ENCODE peak calls at places on chromosomes 7 and 10, in four cellular contexts. One of them, this sample, is unnamed.

GRCh38 chr7:40244226-40244625 is 109.4 kb downstream of the SUGCT start:
- DNase-seq in cardiac muscle cell: peak
- DNase-seq in nephron progenitor cell: no peak
- DNase-seq in brain microvascular endothelial cell: no peak
- DNase-seq in this sample: no peak

GRCh38 chr10:84895541-84895940 is 567.2 kb downstream of the CCSER2 start:
- DNase-seq in cardiac muscle cell: no peak
- DNase-seq in nephron progenitor cell: no peak
- DNase-seq in brain microvascular endothelial cell: no peak
- DNase-seq in this sample: no peak

GRCh38 chr7:109259151-109259550 is 689.5 kb downstream of the DNAJB9 start:
- DNase-seq in cardiac muscle cell: no peak
- DNase-seq in nephron progenitor cell: no peak
- DNase-seq in brain microvascular endothelial cell: no peak
- DNase-seq in this sample: no peak

GRCh38 chr10:89428873-89429272 is 14.5 kb downstream of the IFIT5 start:
- DNase-seq in cardiac muscle cell: no peak
- DNase-seq in nephron progenitor cell: no peak
- DNase-seq in brain microvascular endothelial cell: no peak
- DNase-seq in this sample: no peak

GRCh38 chr7:66043681-66044497 is 31.7 kb upstream of the ASL start:
- DNase-seq in cardiac muscle cell: peak
- DNase-seq in nephron progenitor cell: peak
- DNase-seq in brain microvascular endothelial cell: no peak
- DNase-seq in this sample: peak

GRCh38 chr7:135414850-135415439 is 95.0 kb downstream of the CNOT4 start:
- DNase-seq in cardiac muscle cell: peak
- DNase-seq in nephron progenitor cell: peak
- DNase-seq in brain microvascular endothelial cell: peak
- DNase-seq in this sample: peak

GRCh38 chr7:92161271-92161670 is 17.7 kb downstream of the LRRD1 start:
- DNase-seq in cardiac muscle cell: peak
- DNase-seq in nephron progenitor cell: no peak
- DNase-seq in brain microvascular endothelial cell: no peak
- DNase-seq in this sample: no peak

GRCh38 chr7:105439174-105439893 is 50.6 kb upstream of the SRPK2 start:
- DNase-seq in cardiac muscle cell: peak
- DNase-seq in nephron progenitor cell: no peak
- DNase-seq in brain microvascular endothelial cell: peak
- DNase-seq in this sample: peak

GRCh38 chr10:88932539-88933256 is 19.9 kb downstream of the ACTA2 start:
- DNase-seq in cardiac muscle cell: peak
- DNase-seq in nephron progenitor cell: peak
- DNase-seq in brain microvascular endothelial cell: peak
- DNase-seq in this sample: peak

GRCh38 chr7:156456503-156457115 is 184.0 kb upstream of the RNF32 start:
- DNase-seq in cardiac muscle cell: no peak
- DNase-seq in nephron progenitor cell: no peak
- DNase-seq in brain microvascular endothelial cell: no peak
- DNase-seq in this sample: no peak

GRCh38 chr7:98539865-98540264 is 77.2 kb upstream of the NPTX2 start:
- DNase-seq in cardiac muscle cell: no peak
- DNase-seq in nephron progenitor cell: no peak
- DNase-seq in brain microvascular endothelial cell: no peak
- DNase-seq in this sample: no peak

GRCh38 chr10:103659674-103660363 is 166.3 kb downstream of the NEURL1 start:
- DNase-seq in cardiac muscle cell: peak
- DNase-seq in nephron progenitor cell: peak
- DNase-seq in brain microvascular endothelial cell: peak
- DNase-seq in this sample: peak

GRCh38 chr10:72084094-72084459 is 4.3 kb downstream of the SPOCK2 start:
- DNase-seq in cardiac muscle cell: no peak
- DNase-seq in nephron progenitor cell: no peak
- DNase-seq in brain microvascular endothelial cell: no peak
- DNase-seq in this sample: no peak

GRCh38 chr10:75643944-75644820 is 212.8 kb downstream of the LRMDA start:
- DNase-seq in cardiac muscle cell: no peak
- DNase-seq in nephron progenitor cell: no peak
- DNase-seq in brain microvascular endothelial cell: no peak
- DNase-seq in this sample: no peak

GRCh38 chr7:44378744-44379143 is 53.4 kb upstream of the CAMK2B start:
- DNase-seq in cardiac muscle cell: peak
- DNase-seq in nephron progenitor cell: no peak
- DNase-seq in brain microvascular endothelial cell: peak
- DNase-seq in this sample: peak

GRCh38 chr7:45885264-45885882 is 2.9 kb upstream of the IGFBP1 start:
- DNase-seq in cardiac muscle cell: no peak
- DNase-seq in nephron progenitor cell: no peak
- DNase-seq in brain microvascular endothelial cell: no peak
- DNase-seq in this sample: no peak

GRCh38 chr7:129188372-129188891 is at the start of gene SMO:
- DNase-seq in cardiac muscle cell: peak
- DNase-seq in nephron progenitor cell: peak
- DNase-seq in brain microvascular endothelial cell: no peak
- DNase-seq in this sample: no peak

GRCh38 chr7:130941322-130942210 is 207.6 kb upstream of the KLF14 start:
- DNase-seq in cardiac muscle cell: peak
- DNase-seq in nephron progenitor cell: no peak
- DNase-seq in brain microvascular endothelial cell: peak
- DNase-seq in this sample: peak

GRCh38 chr10:20277820-20278219 is 461.6 kb downstream of the PLXDC2 start:
- DNase-seq in cardiac muscle cell: no peak
- DNase-seq in nephron progenitor cell: no peak
- DNase-seq in brain microvascular endothelial cell: no peak
- DNase-seq in this sample: no peak

GRCh38 chr10:97607076-97607635 is 17.6 kb downstream of the C10orf62 start:
- DNase-seq in cardiac muscle cell: no peak
- DNase-seq in nephron progenitor cell: no peak
- DNase-seq in brain microvascular endothelial cell: no peak
- DNase-seq in this sample: no peak

GRCh38 chr10:117920956-117921355 is 125.8 kb downstream of the RAB11FIP2 start:
- DNase-seq in cardiac muscle cell: no peak
- DNase-seq in nephron progenitor cell: no peak
- DNase-seq in brain microvascular endothelial cell: no peak
- DNase-seq in this sample: no peak

GRCh38 chr7:22647451-22648257 is 79.3 kb upstream of the IL6 start:
- DNase-seq in cardiac muscle cell: peak
- DNase-seq in nephron progenitor cell: no peak
- DNase-seq in brain microvascular endothelial cell: peak
- DNase-seq in this sample: peak

GRCh38 chr7:22589641-22590141 is 89.7 kb upstream of the STEAP1B start:
- DNase-seq in cardiac muscle cell: peak
- DNase-seq in nephron progenitor cell: no peak
- DNase-seq in brain microvascular endothelial cell: peak
- DNase-seq in this sample: peak

GRCh38 chr7:153832160-153832559 is 220.0 kb upstream of the DPP6 start:
- DNase-seq in cardiac muscle cell: no peak
- DNase-seq in nephron progenitor cell: no peak
- DNase-seq in brain microvascular endothelial cell: no peak
- DNase-seq in this sample: no peak
- TF ChIP-seq CTCF in cardiac muscle cell: no peak
- TF ChIP-seq CTCF in nephron progenitor cell: no peak
- TF ChIP-seq CTCF in brain microvascular endothelial cell: no peak
- TF ChIP-seq CTCF in this sample: no peak

GRCh38 chr7:158829342-158830210 is at the start of gene ESYT2:
- DNase-seq in cardiac muscle cell: peak
- DNase-seq in nephron progenitor cell: peak
- DNase-seq in brain microvascular endothelial cell: peak
- DNase-seq in this sample: peak
- TF ChIP-seq CTCF in cardiac muscle cell: peak
- TF ChIP-seq CTCF in nephron progenitor cell: no peak
- TF ChIP-seq CTCF in brain microvascular endothelial cell: peak
- TF ChIP-seq CTCF in this sample: no peak

GRCh38 chr7:116524609-116525297 is at the start of gene CAV1:
- DNase-seq in cardiac muscle cell: peak
- DNase-seq in nephron progenitor cell: peak
- DNase-seq in brain microvascular endothelial cell: peak
- DNase-seq in this sample: peak

GRCh38 chr7:116526897-116527296 is 2.1 kb downstream of the CAV1 start:
- DNase-seq in cardiac muscle cell: no peak
- DNase-seq in nephron progenitor cell: no peak
- DNase-seq in brain microvascular endothelial cell: no peak
- DNase-seq in this sample: peak

GRCh38 chr7:116524221-116524608 is 621 bp upstream of the CAV1 start:
- DNase-seq in cardiac muscle cell: no peak
- DNase-seq in nephron progenitor cell: no peak
- DNase-seq in brain microvascular endothelial cell: no peak
- DNase-seq in this sample: peak

GRCh38 chr7:116525913-116526857 is 1.3 kb downstream of the CAV1 start:
- DNase-seq in cardiac muscle cell: peak
- DNase-seq in nephron progenitor cell: peak
- DNase-seq in brain microvascular endothelial cell: peak
- DNase-seq in this sample: peak

DNA sequence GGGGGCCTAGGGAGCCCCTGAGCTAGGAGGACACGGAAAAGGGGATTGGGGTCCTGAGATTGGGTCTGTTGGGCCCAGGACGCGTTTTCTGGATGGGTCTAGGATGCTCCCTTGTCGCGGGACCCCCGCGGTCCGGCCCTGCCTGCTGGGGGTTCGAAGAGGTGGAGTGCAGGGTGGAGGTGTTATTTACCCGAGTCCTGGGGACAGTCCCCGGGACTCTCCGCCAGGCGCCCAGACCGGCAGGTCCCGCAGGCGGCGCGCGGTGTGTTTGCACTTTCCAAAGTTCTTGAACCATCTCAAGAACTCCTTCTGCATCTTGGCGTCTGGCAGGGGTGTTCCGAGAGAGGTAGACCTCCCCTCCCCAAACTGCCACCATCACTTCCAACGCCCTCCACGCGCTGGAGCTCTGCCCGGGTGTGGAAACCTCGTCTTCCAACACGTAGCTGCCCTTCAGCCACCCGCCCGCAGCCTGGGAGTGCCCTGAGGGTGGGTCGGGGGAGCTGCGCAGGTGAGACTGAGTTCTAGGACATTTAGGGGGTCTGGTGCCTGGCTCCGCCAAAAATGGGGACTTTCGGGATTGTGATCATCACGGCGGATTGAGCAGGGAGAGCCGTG is 569 bp downstream of the CAV1 start:
- DNase-seq in cardiac muscle cell: peak
- DNase-seq in nephron progenitor cell: peak
- DNase-seq in brain microvascular endothelial cell: no peak
- DNase-seq in this sample: peak
- TF ChIP-seq CTCF in cardiac muscle cell: no peak
- TF ChIP-seq CTCF in nephron progenitor cell: no peak
- TF ChIP-seq CTCF in brain microvascular endothelial cell: peak
- TF ChIP-seq CTCF in this sample: peak

GRCh38 chr10:3935141-3935540 is 150.1 kb upstream of the KLF6 start:
- DNase-seq in cardiac muscle cell: peak
- DNase-seq in nephron progenitor cell: no peak
- DNase-seq in brain microvascular endothelial cell: peak
- DNase-seq in this sample: peak
- TF ChIP-seq CTCF in cardiac muscle cell: peak
- TF ChIP-seq CTCF in nephron progenitor cell: no peak
- TF ChIP-seq CTCF in brain microvascular endothelial cell: peak
- TF ChIP-seq CTCF in this sample: peak

GRCh38 chr10:101238732-101239105 is 9.5 kb upstream of the LBX1 start:
- DNase-seq in cardiac muscle cell: peak
- DNase-seq in nephron progenitor cell: peak
- DNase-seq in brain microvascular endothelial cell: no peak
- DNase-seq in this sample: no peak
- TF ChIP-seq CTCF in cardiac muscle cell: peak
- TF ChIP-seq CTCF in nephron progenitor cell: peak
- TF ChIP-seq CTCF in brain microvascular endothelial cell: peak
- TF ChIP-seq CTCF in this sample: peak